ENCODE peak calls at places on chromosomes 6 and 20, in four cellular contexts. One of them, this sample, is unnamed.
A peak's percentile ranks its signal among the peaks of the same experiment; 100 is the strongest.

GRCh38 chr6:133341607-133342158 is 100.5 kb downstream of the EYA4 start:
- DNase-seq in Peyer's patch: no peak
- DNase-seq in neural progenitor cell: no peak
- DNase-seq in aorta: no peak
- DNase-seq in this sample: no peak

GRCh38 chr20:52190437-52191131 is 995 bp downstream of the ZFP64 start:
- DNase-seq in Peyer's patch: peak; percentile 50
- DNase-seq in aorta: no peak
- DNase-seq in neural progenitor cell: peak; percentile 45
- DNase-seq in this sample: peak; percentile 62

GRCh38 chr6:38584731-38585130 is 55.0 kb downstream of the BTBD9 start:
- DNase-seq in neural progenitor cell: no peak
- DNase-seq in Peyer's patch: no peak
- DNase-seq in aorta: no peak
- DNase-seq in this sample: no peak

GRCh38 chr6:30212865-30213653 is at the start of gene TRIM26:
- DNase-seq in aorta: peak; percentile 98
- DNase-seq in Peyer's patch: peak; percentile 95
- DNase-seq in neural progenitor cell: peak; percentile 98
- DNase-seq in this sample: peak; percentile 96

GRCh38 chr6:29626948-29627761 is 5.8 kb downstream of the GABBR1 start:
- DNase-seq in Peyer's patch: no peak
- DNase-seq in neural progenitor cell: peak; percentile 58
- DNase-seq in aorta: no peak
- DNase-seq in this sample: no peak

GRCh38 chr6:69383627-69384026 is 413.2 kb downstream of the LMBRD1 start:
- DNase-seq in neural progenitor cell: no peak
- DNase-seq in Peyer's patch: no peak
- DNase-seq in aorta: no peak
- DNase-seq in this sample: no peak

GRCh38 chr6:34563513-34563870 is 7.4 kb upstream of the SPDEF start:
- DNase-seq in neural progenitor cell: no peak
- DNase-seq in aorta: no peak
- DNase-seq in Peyer's patch: no peak
- DNase-seq in this sample: no peak

GRCh38 chr6:63802606-63803206 is 167.1 kb downstream of the PHF3 start:
- DNase-seq in Peyer's patch: no peak
- DNase-seq in neural progenitor cell: no peak
- DNase-seq in aorta: no peak
- DNase-seq in this sample: no peak

GRCh38 chr6:75363304-75363703 is 78.7 kb upstream of the TMEM30A start:
- DNase-seq in Peyer's patch: no peak
- DNase-seq in neural progenitor cell: no peak
- DNase-seq in aorta: no peak
- DNase-seq in this sample: no peak

GRCh38 chr6:87102296-87102695 is 7.4 kb upstream of the CGA start:
- DNase-seq in aorta: no peak
- DNase-seq in neural progenitor cell: no peak
- DNase-seq in Peyer's patch: no peak
- DNase-seq in this sample: no peak

GRCh38 chr6:24621626-24622360 is 24.2 kb downstream of the KIAA0319 start:
- DNase-seq in aorta: no peak
- DNase-seq in neural progenitor cell: no peak
- DNase-seq in Peyer's patch: no peak
- DNase-seq in this sample: no peak

GRCh38 chr20:54028276-54029011 is 42.0 kb downstream of the BCAS1 start:
- DNase-seq in neural progenitor cell: no peak
- DNase-seq in aorta: no peak
- DNase-seq in Peyer's patch: no peak
- DNase-seq in this sample: peak; percentile 22

GRCh38 chr6:93407186-93407585 is 12.2 kb downstream of the EPHA7 start:
- DNase-seq in aorta: no peak
- DNase-seq in neural progenitor cell: no peak
- DNase-seq in Peyer's patch: no peak
- DNase-seq in this sample: no peak

GRCh38 chr6:169667716-169668115 is 34.1 kb downstream of the WDR27 start:
- DNase-seq in Peyer's patch: no peak
- DNase-seq in aorta: no peak
- DNase-seq in neural progenitor cell: no peak
- DNase-seq in this sample: no peak

GRCh38 chr6:10269814-10270472 is 144.9 kb downstream of the TFAP2A start:
- DNase-seq in neural progenitor cell: no peak
- DNase-seq in aorta: no peak
- DNase-seq in Peyer's patch: no peak
- DNase-seq in this sample: no peak

GRCh38 chr20:1854246-1854645 is 41.0 kb upstream of the SIRPA start:
- DNase-seq in Peyer's patch: no peak
- DNase-seq in aorta: no peak
- DNase-seq in neural progenitor cell: no peak
- DNase-seq in this sample: no peak

GRCh38 chr6:48111143-48111506 is at the start of gene PTCHD4:
- DNase-seq in neural progenitor cell: peak; percentile 41
- DNase-seq in aorta: no peak
- DNase-seq in Peyer's patch: no peak
- DNase-seq in this sample: peak; percentile 75

GRCh38 chr20:44392776-44393607 is 37.5 kb downstream of the HNF4A start:
- DNase-seq in Peyer's patch: no peak
- DNase-seq in aorta: no peak
- DNase-seq in neural progenitor cell: no peak
- DNase-seq in this sample: no peak

GRCh38 chr20:44395963-44396340 is 40.5 kb downstream of the HNF4A start:
- DNase-seq in aorta: no peak
- DNase-seq in Peyer's patch: no peak
- DNase-seq in neural progenitor cell: no peak
- DNase-seq in this sample: no peak

GRCh38 chr20:44393608-44394519 is 38.4 kb downstream of the HNF4A start:
- DNase-seq in aorta: no peak
- DNase-seq in neural progenitor cell: no peak
- DNase-seq in Peyer's patch: no peak
- DNase-seq in this sample: no peak

GRCh38 chr20:44395183-44395962 is 39.9 kb downstream of the HNF4A start:
- DNase-seq in neural progenitor cell: no peak
- DNase-seq in aorta: no peak
- DNase-seq in Peyer's patch: no peak
- DNase-seq in this sample: no peak

DNA sequence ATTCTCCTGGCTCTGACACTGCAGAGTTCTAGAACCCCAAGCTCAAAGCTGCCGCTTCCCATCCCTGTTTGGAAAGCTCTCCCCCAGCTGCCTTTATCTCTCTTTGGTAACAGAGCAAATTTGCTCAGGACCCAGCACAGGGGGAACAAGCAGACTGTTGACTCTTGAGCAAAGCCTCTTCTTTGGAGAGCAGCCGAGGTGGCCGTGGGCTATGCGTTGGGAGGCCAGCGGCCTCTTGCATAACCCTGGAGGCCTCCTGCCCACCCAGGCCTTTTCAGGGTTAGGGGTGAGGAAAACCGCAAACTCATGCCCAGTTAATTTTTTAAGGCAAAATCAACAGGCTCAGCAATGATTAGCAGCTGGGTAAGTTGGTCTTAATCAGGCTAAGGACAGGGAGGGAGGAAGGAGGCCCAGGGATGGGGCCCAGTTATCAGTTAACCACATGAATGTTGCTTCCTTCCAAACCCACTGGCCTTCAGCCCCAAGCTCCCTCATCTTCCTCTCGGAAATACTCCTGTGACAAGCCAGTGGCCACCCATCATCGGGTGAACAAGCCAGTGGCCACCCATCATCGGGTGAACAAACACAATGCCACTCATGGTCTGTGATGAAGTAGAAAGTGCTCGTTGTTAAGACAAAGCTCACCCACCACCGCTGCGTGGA is 39.2 kb downstream of the HNF4A start:
- DNase-seq in Peyer's patch: no peak
- DNase-seq in aorta: no peak
- DNase-seq in neural progenitor cell: no peak
- DNase-seq in this sample: no peak
- H3K4me1 ChIP-seq in Peyer's patch: no peaks in the 10 kb centered on the region
- H3K4me1 ChIP-seq in aorta: no peaks in the 10 kb centered on the region
- H3K4me1 ChIP-seq in neural progenitor cell: peaks cover 11% of the 10 kb centered on the region
- H3K4me1 ChIP-seq in this sample: no peaks in the 10 kb centered on the region

GRCh38 chr6:157001716-157002115 is 224.5 kb downstream of the ARID1B start:
- DNase-seq in aorta: no peak
- DNase-seq in Peyer's patch: no peak
- DNase-seq in neural progenitor cell: no peak
- DNase-seq in this sample: no peak
- H3K36me3 ChIP-seq in aorta: no peaks in the 10 kb centered on the region
- H3K36me3 ChIP-seq in Peyer's patch: no peaks in the 10 kb centered on the region
- H3K36me3 ChIP-seq in neural progenitor cell: no peaks in the 10 kb centered on the region
- H3K36me3 ChIP-seq in this sample: no peaks in the 10 kb centered on the region

GRCh38 chr6:72371473-72371872 is 250.4 kb upstream of the KCNQ5 start:
- DNase-seq in neural progenitor cell: no peak
- DNase-seq in Peyer's patch: no peak
- DNase-seq in aorta: no peak
- DNase-seq in this sample: no peak

GRCh38 chr6:72376736-72377135 is 245.1 kb upstream of the KCNQ5 start:
- DNase-seq in Peyer's patch: no peak
- DNase-seq in neural progenitor cell: no peak
- DNase-seq in aorta: no peak
- DNase-seq in this sample: no peak

GRCh38 chr6:72374172-72374571 is 247.7 kb upstream of the KCNQ5 start:
- DNase-seq in Peyer's patch: no peak
- DNase-seq in aorta: no peak
- DNase-seq in neural progenitor cell: no peak
- DNase-seq in this sample: no peak

GRCh38 chr6:72374864-72375263 is 247.0 kb upstream of the KCNQ5 start:
- DNase-seq in aorta: no peak
- DNase-seq in Peyer's patch: no peak
- DNase-seq in neural progenitor cell: peak; percentile 61
- DNase-seq in this sample: peak; percentile 68
- H3K4me1 ChIP-seq in aorta: no peaks in the 10 kb centered on the region
- H3K4me1 ChIP-seq in Peyer's patch: no peaks in the 10 kb centered on the region
- H3K4me1 ChIP-seq in neural progenitor cell: peaks cover 7% of the 10 kb centered on the region
- H3K4me1 ChIP-seq in this sample: peaks cover 15% of the 10 kb centered on the region

DNA sequence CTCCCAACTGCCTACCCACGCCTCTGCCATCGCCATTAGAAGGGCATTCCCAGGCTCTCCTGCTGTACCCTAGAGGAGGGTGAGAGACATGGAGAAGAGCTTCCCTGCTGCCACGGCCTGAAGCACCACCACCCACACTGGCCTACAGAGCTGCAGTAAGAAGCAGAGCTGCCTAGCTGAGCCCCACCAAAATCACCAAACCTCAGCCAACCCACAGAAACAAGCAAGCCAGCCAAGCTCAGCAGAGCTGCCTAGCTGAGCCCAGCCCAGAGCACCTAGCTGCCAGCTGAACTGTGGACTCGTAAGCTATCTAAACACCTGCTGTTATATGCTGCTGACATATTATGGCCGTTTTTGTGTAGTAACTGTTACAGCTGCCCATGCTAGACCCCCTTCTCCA is 149.2 kb downstream of the PCSK2 start:
- DNase-seq in Peyer's patch: no peak
- DNase-seq in aorta: no peak
- DNase-seq in neural progenitor cell: no peak
- DNase-seq in this sample: no peak
- H3K36me3 ChIP-seq in Peyer's patch: no peaks in the 10 kb centered on the region
- H3K36me3 ChIP-seq in aorta: no peaks in the 10 kb centered on the region
- H3K36me3 ChIP-seq in neural progenitor cell: no peaks in the 10 kb centered on the region
- H3K36me3 ChIP-seq in this sample: no peaks in the 10 kb centered on the region

GRCh38 chr6:44076016-44076365 is 51.3 kb downstream of the MRPL14 start:
- DNase-seq in neural progenitor cell: no peak
- DNase-seq in Peyer's patch: no peak
- DNase-seq in aorta: no peak
- DNase-seq in this sample: no peak
- H3K4me1 ChIP-seq in neural progenitor cell: peaks cover 54% of the 10 kb centered on the region
- H3K4me1 ChIP-seq in Peyer's patch: peaks cover 11% of the 10 kb centered on the region
- H3K4me1 ChIP-seq in aorta: no peaks in the 10 kb centered on the region
- H3K4me1 ChIP-seq in this sample: peaks cover 9% of the 10 kb centered on the region

GRCh38 chr6:112116215-112116614 is 28.8 kb downstream of the FAM229B start:
- DNase-seq in aorta: no peak
- DNase-seq in neural progenitor cell: no peak
- DNase-seq in Peyer's patch: no peak
- DNase-seq in this sample: peak; percentile 37
- H3K36me3 ChIP-seq in aorta: peaks cover 3% of the 10 kb centered on the region
- H3K36me3 ChIP-seq in neural progenitor cell: no peaks in the 10 kb centered on the region
- H3K36me3 ChIP-seq in Peyer's patch: no peaks in the 10 kb centered on the region
- H3K36me3 ChIP-seq in this sample: no peaks in the 10 kb centered on the region

DNA sequence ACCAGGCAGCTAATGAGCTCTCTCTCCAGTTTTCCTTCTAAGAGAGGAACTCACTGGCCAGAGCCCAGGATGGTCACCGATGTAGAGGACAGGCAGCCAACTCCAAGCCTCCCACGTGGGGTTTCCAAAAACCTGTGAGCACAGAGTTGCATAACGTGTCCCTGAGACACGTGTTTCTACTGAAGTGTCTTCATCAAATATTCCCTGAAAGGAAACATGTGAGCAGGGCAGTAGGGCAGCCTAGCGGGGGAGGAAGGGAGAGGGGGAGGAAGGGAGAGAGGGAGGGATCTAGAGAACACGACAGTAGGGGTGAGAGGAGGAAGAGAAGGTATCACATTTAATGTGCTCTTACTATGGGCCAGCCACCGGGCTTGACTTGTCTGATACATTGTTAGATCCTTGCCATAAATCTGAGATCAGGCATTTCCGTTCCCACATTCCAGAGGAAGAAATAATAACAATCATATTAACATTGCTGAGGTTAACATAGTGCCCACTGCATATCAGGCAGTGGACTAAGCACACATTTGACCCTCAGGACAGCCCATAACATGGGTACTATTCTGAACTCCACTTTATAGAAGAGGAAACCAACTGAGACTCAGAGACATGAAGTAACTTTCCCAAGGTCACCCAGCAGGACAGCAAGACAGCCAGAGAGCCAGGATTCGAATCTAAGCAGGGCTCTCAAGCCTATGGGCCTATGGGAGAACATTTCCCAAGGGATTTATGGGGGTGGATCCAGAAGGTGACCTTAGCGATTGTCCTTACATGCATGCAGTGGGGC is 4.5 kb upstream of the SYS1 start:
- DNase-seq in Peyer's patch: peak; percentile 30
- DNase-seq in aorta: peak; percentile 86
- DNase-seq in neural progenitor cell: no peak
- DNase-seq in this sample: peak; percentile 43
- H3K4me1 ChIP-seq in Peyer's patch: no peaks in the 10 kb centered on the region
- H3K4me1 ChIP-seq in aorta: no peaks in the 10 kb centered on the region
- H3K4me1 ChIP-seq in neural progenitor cell: peaks cover 9% of the 10 kb centered on the region
- H3K4me1 ChIP-seq in this sample: peaks cover 50% of the 10 kb centered on the region

This sample was measured in SJCRH30.